ENCODE peak calls at places on chromosomes 5 and 9, in seven cellular contexts. One of them, this sample, is unnamed.

GRCh38 chr5:113162770-113163169 is 186.2 kb downstream of the DCP2 start:
- DNase-seq in cardiac muscle cell: no peak
- DNase-seq in fibroblast of lung: peak
- DNase-seq in brain microvascular endothelial cell: no peak
- DNase-seq in GM12878: no peak
- DNase-seq in hepatocyte: no peak
- DNase-seq in left lung: no peak
- DNase-seq in this sample: peak

GRCh38 chr5:134502259-134502658 is 23.2 kb upstream of the JADE2 start:
- DNase-seq in cardiac muscle cell: no peak
- DNase-seq in fibroblast of lung: no peak
- DNase-seq in brain microvascular endothelial cell: no peak
- DNase-seq in GM12878: no peak
- DNase-seq in hepatocyte: no peak
- DNase-seq in left lung: peak
- DNase-seq in this sample: no peak

GRCh38 chr9:92896037-92896436 is 18.2 kb upstream of the ZNF484 start:
- DNase-seq in cardiac muscle cell: no peak
- DNase-seq in fibroblast of lung: no peak
- DNase-seq in brain microvascular endothelial cell: no peak
- DNase-seq in GM12878: no peak
- DNase-seq in hepatocyte: no peak
- DNase-seq in left lung: no peak
- DNase-seq in this sample: no peak

GRCh38 chr5:96509721-96510383 is 76.8 kb upstream of the PCSK1 start:
- DNase-seq in cardiac muscle cell: no peak
- DNase-seq in fibroblast of lung: peak
- DNase-seq in brain microvascular endothelial cell: peak
- DNase-seq in GM12878: no peak
- DNase-seq in hepatocyte: peak
- DNase-seq in left lung: no peak
- DNase-seq in this sample: no peak

GRCh38 chr5:23428705-23429104 is 78.7 kb upstream of the PRDM9 start:
- DNase-seq in cardiac muscle cell: no peak
- DNase-seq in fibroblast of lung: peak
- DNase-seq in brain microvascular endothelial cell: no peak
- DNase-seq in GM12878: no peak
- DNase-seq in hepatocyte: no peak
- DNase-seq in left lung: no peak
- DNase-seq in this sample: no peak

GRCh38 chr9:129178983-129179382 is 922 bp upstream of the IER5L start:
- DNase-seq in cardiac muscle cell: peak
- DNase-seq in fibroblast of lung: no peak
- DNase-seq in brain microvascular endothelial cell: no peak
- DNase-seq in GM12878: no peak
- DNase-seq in hepatocyte: peak
- DNase-seq in left lung: no peak
- DNase-seq in this sample: no peak

GRCh38 chr9:121160025-121160424 is 41.6 kb downstream of the RAB14 start:
- DNase-seq in cardiac muscle cell: no peak
- DNase-seq in fibroblast of lung: no peak
- DNase-seq in brain microvascular endothelial cell: no peak
- DNase-seq in GM12878: no peak
- DNase-seq in hepatocyte: no peak
- DNase-seq in left lung: no peak
- DNase-seq in this sample: no peak

GRCh38 chr5:129459485-129460120 is 495 bp upstream of the ADAMTS19 start:
- DNase-seq in cardiac muscle cell: peak
- DNase-seq in fibroblast of lung: peak
- DNase-seq in brain microvascular endothelial cell: peak
- DNase-seq in GM12878: no peak
- DNase-seq in hepatocyte: peak
- DNase-seq in left lung: no peak
- DNase-seq in this sample: no peak

GRCh38 chr9:686381-686813 is 155.1 kb upstream of the DMRT1 start:
- DNase-seq in cardiac muscle cell: no peak
- DNase-seq in fibroblast of lung: peak
- DNase-seq in brain microvascular endothelial cell: no peak
- DNase-seq in GM12878: no peak
- DNase-seq in hepatocyte: no peak
- DNase-seq in left lung: no peak
- DNase-seq in this sample: no peak

GRCh38 chr9:37302277-37302676 is 120.2 kb upstream of the GRHPR start:
- DNase-seq in cardiac muscle cell: no peak
- DNase-seq in fibroblast of lung: no peak
- DNase-seq in brain microvascular endothelial cell: no peak
- DNase-seq in GM12878: peak
- DNase-seq in hepatocyte: no peak
- DNase-seq in left lung: no peak
- DNase-seq in this sample: no peak

GRCh38 chr5:161256957-161257356 is 289.6 kb downstream of the GABRB2 start:
- DNase-seq in cardiac muscle cell: no peak
- DNase-seq in fibroblast of lung: no peak
- DNase-seq in brain microvascular endothelial cell: no peak
- DNase-seq in GM12878: no peak
- DNase-seq in hepatocyte: no peak
- DNase-seq in left lung: no peak
- DNase-seq in this sample: no peak

GRCh38 chr9:129038109-129038852 is 1.9 kb downstream of the MIGA2 start:
- DNase-seq in cardiac muscle cell: no peak
- DNase-seq in fibroblast of lung: no peak
- DNase-seq in brain microvascular endothelial cell: no peak
- DNase-seq in GM12878: no peak
- DNase-seq in hepatocyte: no peak
- DNase-seq in left lung: no peak
- DNase-seq in this sample: no peak

GRCh38 chr5:150498501-150498900 is 9.4 kb upstream of the NDST1 start:
- DNase-seq in cardiac muscle cell: no peak
- DNase-seq in fibroblast of lung: no peak
- DNase-seq in brain microvascular endothelial cell: no peak
- DNase-seq in GM12878: no peak
- DNase-seq in hepatocyte: no peak
- DNase-seq in left lung: no peak
- DNase-seq in this sample: peak
- H3K4me3 ChIP-seq in cardiac muscle cell: no peak
- H3K4me3 ChIP-seq in fibroblast of lung: no peak
- H3K4me3 ChIP-seq in brain microvascular endothelial cell: no peak
- H3K4me3 ChIP-seq in GM12878: no peak
- H3K4me3 ChIP-seq in hepatocyte: no peak
- H3K4me3 ChIP-seq in left lung: no peak
- H3K4me3 ChIP-seq in this sample: no peak

GRCh38 chr9:136576269-136576626 is 30.4 kb upstream of the NOTCH1 start:
- DNase-seq in cardiac muscle cell: no peak
- DNase-seq in fibroblast of lung: no peak
- DNase-seq in brain microvascular endothelial cell: no peak
- DNase-seq in GM12878: no peak
- DNase-seq in hepatocyte: no peak
- DNase-seq in left lung: no peak
- DNase-seq in this sample: no peak

GRCh38 chr9:136581614-136582447 is 36.0 kb upstream of the NOTCH1 start:
- DNase-seq in cardiac muscle cell: no peak
- DNase-seq in fibroblast of lung: no peak
- DNase-seq in brain microvascular endothelial cell: no peak
- DNase-seq in GM12878: no peak
- DNase-seq in hepatocyte: no peak
- DNase-seq in left lung: no peak
- DNase-seq in this sample: no peak

GRCh38 chr9:136578620-136578914 is 32.7 kb upstream of the NOTCH1 start:
- DNase-seq in cardiac muscle cell: no peak
- DNase-seq in fibroblast of lung: no peak
- DNase-seq in brain microvascular endothelial cell: no peak
- DNase-seq in GM12878: no peak
- DNase-seq in hepatocyte: no peak
- DNase-seq in left lung: no peak
- DNase-seq in this sample: no peak

GRCh38 chr9:136577941-136578619 is 32.2 kb upstream of the NOTCH1 start:
- DNase-seq in cardiac muscle cell: no peak
- DNase-seq in fibroblast of lung: no peak
- DNase-seq in brain microvascular endothelial cell: no peak
- DNase-seq in GM12878: no peak
- DNase-seq in hepatocyte: no peak
- DNase-seq in left lung: no peak
- DNase-seq in this sample: no peak

GRCh38 chr9:136578915-136579637 is 33.2 kb upstream of the NOTCH1 start:
- DNase-seq in cardiac muscle cell: peak
- DNase-seq in fibroblast of lung: no peak
- DNase-seq in brain microvascular endothelial cell: no peak
- DNase-seq in GM12878: no peak
- DNase-seq in hepatocyte: no peak
- DNase-seq in left lung: no peak
- DNase-seq in this sample: no peak
- H3K27ac ChIP-seq in cardiac muscle cell: peak
- H3K27ac ChIP-seq in fibroblast of lung: no peak
- H3K27ac ChIP-seq in brain microvascular endothelial cell: no peak
- H3K27ac ChIP-seq in GM12878: no peak
- H3K27ac ChIP-seq in hepatocyte: no peak
- H3K27ac ChIP-seq in left lung: no peak
- H3K27ac ChIP-seq in this sample: no peak

GRCh38 chr5:7392401-7393024 is 3.4 kb upstream of the ADCY2 start:
- DNase-seq in cardiac muscle cell: peak
- DNase-seq in fibroblast of lung: peak
- DNase-seq in brain microvascular endothelial cell: no peak
- DNase-seq in GM12878: no peak
- DNase-seq in hepatocyte: peak
- DNase-seq in left lung: no peak
- DNase-seq in this sample: peak
- TF ChIP-seq CTCF in cardiac muscle cell: peak
- TF ChIP-seq CTCF in fibroblast of lung: peak
- TF ChIP-seq CTCF in brain microvascular endothelial cell: peak
- TF ChIP-seq CTCF in GM12878: peak
- TF ChIP-seq CTCF in hepatocyte: peak
- TF ChIP-seq CTCF in left lung: peak
- TF ChIP-seq CTCF in this sample: peak

GRCh38 chr9:109408759-109409462 is 88.1 kb upstream of the EPB41L4B start:
- DNase-seq in cardiac muscle cell: no peak
- DNase-seq in fibroblast of lung: no peak
- DNase-seq in brain microvascular endothelial cell: no peak
- DNase-seq in GM12878: no peak
- DNase-seq in hepatocyte: no peak
- DNase-seq in left lung: no peak
- DNase-seq in this sample: no peak
- H3K4me3 ChIP-seq in cardiac muscle cell: no peak
- H3K4me3 ChIP-seq in fibroblast of lung: no peak
- H3K4me3 ChIP-seq in brain microvascular endothelial cell: no peak
- H3K4me3 ChIP-seq in GM12878: no peak
- H3K4me3 ChIP-seq in hepatocyte: no peak
- H3K4me3 ChIP-seq in left lung: no peak
- H3K4me3 ChIP-seq in this sample: no peak

DNA sequence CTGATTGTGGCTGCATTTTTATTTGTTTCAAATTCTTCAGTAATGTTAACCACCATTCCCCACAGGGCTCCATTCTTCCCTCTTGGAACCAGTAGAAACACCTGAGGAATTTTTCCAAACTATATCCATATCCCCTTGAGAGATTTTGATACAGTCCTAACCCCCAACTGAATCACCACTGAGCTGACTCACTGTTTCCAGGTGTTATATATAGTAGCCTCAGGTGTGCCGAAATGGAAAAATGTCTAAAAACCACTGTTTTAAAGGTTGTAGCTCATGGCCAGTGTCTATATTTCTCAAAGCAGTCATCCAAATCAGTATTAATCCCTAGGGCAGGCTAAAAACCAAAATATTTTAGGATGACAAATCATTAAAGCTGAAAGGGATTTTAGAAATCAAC is 85.1 kb downstream of the MRPS27 start:
- DNase-seq in cardiac muscle cell: no peak
- DNase-seq in fibroblast of lung: no peak
- DNase-seq in brain microvascular endothelial cell: no peak
- DNase-seq in GM12878: no peak
- DNase-seq in hepatocyte: no peak
- DNase-seq in left lung: no peak
- DNase-seq in this sample: no peak
- H3K27ac ChIP-seq in cardiac muscle cell: no peak
- H3K27ac ChIP-seq in fibroblast of lung: no peak
- H3K27ac ChIP-seq in brain microvascular endothelial cell: peak
- H3K27ac ChIP-seq in GM12878: peak
- H3K27ac ChIP-seq in hepatocyte: no peak
- H3K27ac ChIP-seq in left lung: no peak
- H3K27ac ChIP-seq in this sample: peak